ENCODE peak calls at places on chromosomes 13 and 19, in ten cellular contexts. Z, E, O, S, D, H, U, N, G and T are unnamed samples.

GRCh38 chr19:6241680-6242079 is 38.1 kb downstream of the MLLT1 start:
- DNase-seq in Z (no peak), E (no peak), O (no peak), S (no peak), D (no peak), H (peak; percentile 54), U (no peak), N (peak; percentile 65), G (peak; percentile 81), T (no peak)

GRCh38 chr13:101085551-101085950 is 330.8 kb downstream of the NALCN start:
- DNase-seq in Z (no peak), E (no peak), O (no peak), S (no peak), D (no peak), H (no peak), U (no peak), N (no peak), G (no peak), T (no peak)

GRCh38 chr19:41064974-41065569 is 23.2 kb upstream of the CYP2A13 start:
- DNase-seq in Z (peak; percentile 43), E (no peak), O (no peak), S (no peak), D (peak; percentile 4), H (no peak), U (no peak), N (no peak), G (no peak), T (peak; percentile 32)

GRCh38 chr13:109454167-109454917 is 332.0 kb downstream of the IRS2 start:
- DNase-seq in Z (peak; percentile 46), E (no peak), O (no peak), S (no peak), D (no peak), H (no peak), U (no peak), N (no peak), G (no peak), T (no peak)

GRCh38 chr19:33998739-33999345 is 173.5 kb upstream of the LSM14A start:
- DNase-seq in Z (no peak), E (no peak), O (no peak), S (no peak), D (peak; percentile 47), H (no peak), U (no peak), N (no peak), G (no peak), T (no peak)

GRCh38 chr13:40460116-40460515 is 206.3 kb downstream of the FOXO1 start:
- DNase-seq in Z (no peak), E (no peak), O (no peak), S (no peak), D (no peak), H (no peak), U (no peak), N (no peak), G (no peak), T (no peak)

GRCh38 chr19:36084231-36085009 is 26.5 kb upstream of the OVOL3 start:
- DNase-seq in Z (no peak), E (no peak), O (no peak), S (no peak), D (no peak), H (no peak), U (no peak), N (no peak), G (no peak), T (no peak)

GRCh38 chr13:82800391-82800790 is 1081.9 kb downstream of the SLITRK1 start:
- DNase-seq in Z (no peak), E (no peak), O (no peak), S (no peak), D (peak; percentile 14), H (no peak), U (no peak), N (no peak), G (no peak), T (no peak)

GRCh38 chr13:51246411-51247298 is 24.5 kb downstream of the FAM124A start:
- DNase-seq in Z (no peak), E (no peak), O (no peak), S (no peak), D (no peak), H (no peak), U (no peak), N (peak; percentile 47), G (no peak), T (no peak)

GRCh38 chr13:67353891-67354459 is 123.8 kb upstream of the PCDH9 start:
- DNase-seq in Z (peak; percentile 27), E (no peak), O (no peak), S (no peak), D (no peak), H (no peak), U (no peak), N (no peak), G (no peak), T (no peak)

GRCh38 chr19:53659292-53659691 is 27.5 kb downstream of the DPRX start:
- DNase-seq in Z (no peak), E (peak; percentile 88), O (no peak), S (no peak), D (peak; percentile 30), H (no peak), U (no peak), N (peak; percentile 31), G (no peak), T (peak; percentile 86)

GRCh38 chr13:20116213-20116612 is 44.6 kb downstream of the GJA3 start:
- DNase-seq in Z (no peak), E (no peak), O (no peak), S (no peak), D (no peak), H (no peak), U (no peak), N (no peak), G (no peak), T (no peak)

GRCh38 chr13:78323848-78324247 is 279.5 kb downstream of the POU4F1 start:
- DNase-seq in Z (no peak), E (no peak), O (no peak), S (no peak), D (peak; percentile 67), H (no peak), U (no peak), N (no peak), G (no peak), T (no peak)

GRCh38 chr19:10756791-10757190 is 38.9 kb downstream of the DNM2 start:
- DNase-seq in Z (no peak), E (no peak), O (no peak), S (no peak), D (no peak), H (no peak), U (no peak), N (no peak), G (no peak), T (no peak)

GRCh38 chr13:22107549-22107948 is 436.7 kb downstream of the FGF9 start:
- DNase-seq in Z (no peak), E (no peak), O (no peak), S (no peak), D (peak; percentile 78), H (no peak), U (no peak), N (no peak), G (no peak), T (peak; percentile 6)

GRCh38 chr19:5130371-5131030 is 161.6 kb downstream of the KDM4B start:
- DNase-seq in Z (no peak), E (no peak), O (no peak), S (no peak), D (no peak), H (no peak), U (no peak), N (no peak), G (no peak), T (no peak)
- H3K4me1 ChIP-seq in Z (peaks cover 18% of the 10 kb centered on the region), E (peaks cover 43% of the 10 kb centered on the region), O (peaks cover 2% of the 10 kb centered on the region), S (peaks cover 30% of the 10 kb centered on the region), D (peaks cover 7% of the 10 kb centered on the region), H (peaks cover 53% of the 10 kb centered on the region), U (peaks cover 34% of the 10 kb centered on the region), N (peaks cover 6% of the 10 kb centered on the region), G (peaks cover 45% of the 10 kb centered on the region), T (peaks cover 11% of the 10 kb centered on the region)

DNA sequence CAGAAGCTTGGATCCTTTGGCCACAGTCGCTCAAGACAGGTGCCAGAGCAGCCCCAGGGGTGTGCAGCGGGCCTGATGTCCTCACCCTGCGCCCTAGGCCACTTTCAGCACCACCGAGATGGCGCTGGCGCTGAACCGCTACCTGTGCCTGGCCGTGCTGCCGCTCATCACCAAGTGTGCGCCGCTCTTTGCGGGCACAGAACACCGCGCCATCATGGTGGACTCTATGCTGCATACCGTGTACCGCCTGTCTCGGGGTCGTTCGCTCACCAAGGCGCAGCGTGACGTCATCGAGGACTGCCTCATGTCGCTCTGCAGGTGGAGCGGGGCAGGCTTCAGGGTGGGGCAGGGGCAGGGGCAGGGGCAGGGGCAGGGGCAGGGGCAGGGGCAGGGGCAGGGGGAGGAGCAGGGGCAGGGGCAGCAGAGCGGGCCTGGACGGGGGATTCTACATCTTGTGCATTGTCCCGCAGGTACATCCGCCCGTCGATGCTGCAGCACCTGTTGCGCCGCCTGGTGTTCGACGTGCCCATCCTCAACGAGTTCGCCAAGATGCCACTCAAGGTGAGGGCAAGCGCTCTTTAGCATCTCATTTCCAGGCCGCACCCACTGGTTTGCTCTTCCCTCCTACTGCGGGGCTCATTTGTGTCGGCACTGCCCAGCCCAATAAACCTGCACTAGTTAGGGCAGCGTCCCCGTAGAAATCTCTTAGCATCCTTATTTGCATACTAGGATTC is 69.1 kb downstream of the RYR1 start:
- DNase-seq in Z (no peak), E (no peak), O (no peak), S (no peak), D (no peak), H (no peak), U (no peak), N (no peak), G (no peak), T (no peak)
- TF ChIP-seq CTCF in Z (no peak), E (no peak), O (no peak), S (no peak), D (no peak), H (no peak), U (no peak), N (no peak), G (no peak), T (peak; percentile 10)

GRCh38 chr19:12949363-12950284 is 4.0 kb downstream of the RAD23A start:
- DNase-seq in Z (no peak), E (no peak), O (no peak), S (no peak), D (no peak), H (no peak), U (no peak), N (no peak), G (no peak), T (no peak)
- H3K4me1 ChIP-seq in Z (peaks cover 22% of the 10 kb centered on the region), E (peaks cover 23% of the 10 kb centered on the region), O (no peaks in the 10 kb centered on the region), S (peaks cover 46% of the 10 kb centered on the region), D (peaks cover 23% of the 10 kb centered on the region), H (peaks cover 53% of the 10 kb centered on the region), U (peaks cover 49% of the 10 kb centered on the region), N (no peaks in the 10 kb centered on the region), G (peaks cover 7% of the 10 kb centered on the region), T (peaks cover 7% of the 10 kb centered on the region)

DNA sequence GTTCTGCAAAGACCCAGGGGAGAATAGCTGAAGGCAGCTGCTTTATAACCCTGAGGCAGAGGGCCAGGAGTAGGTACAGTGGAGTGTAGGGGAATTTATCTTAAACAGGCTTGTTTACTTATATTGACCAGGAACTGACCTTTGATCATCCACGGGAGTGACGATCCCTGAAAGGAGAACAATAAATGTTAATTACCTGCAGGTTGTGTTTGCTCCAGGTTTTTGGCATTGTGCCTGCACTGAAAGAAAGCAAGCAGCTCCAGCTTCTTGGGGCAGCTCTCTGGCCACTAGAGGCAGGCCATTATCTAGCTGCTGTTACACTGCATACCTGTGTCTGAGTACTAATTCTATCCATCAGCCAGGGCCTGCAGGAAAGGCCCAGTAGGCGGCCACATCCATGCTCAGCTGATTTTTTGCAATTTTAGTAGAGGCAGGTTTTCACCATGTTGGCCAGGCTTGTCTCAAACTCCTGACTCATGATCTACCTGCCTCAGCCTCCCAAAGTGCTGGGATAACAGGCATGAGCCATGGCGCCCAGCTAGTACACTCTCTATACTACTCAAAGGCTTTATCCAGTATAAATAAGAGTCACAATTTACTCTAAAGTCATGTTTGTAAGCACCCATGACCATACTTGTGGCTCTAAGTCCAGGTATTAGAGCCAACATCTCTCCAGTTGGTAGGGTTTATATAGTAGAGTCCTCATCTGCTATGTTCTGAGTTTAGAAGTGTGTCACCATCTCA is 8.5 kb upstream of the ZNF91 start:
- DNase-seq in Z (no peak), E (peak; percentile 84), O (no peak), S (no peak), D (no peak), H (no peak), U (no peak), N (no peak), G (no peak), T (peak; percentile 48)
- TF ChIP-seq CTCF in Z (no peak), E (peak; percentile 48), O (peak; percentile 9), S (no peak), D (no peak), H (peak; percentile 7), U (no peak), N (no peak), G (peak; percentile 23), T (no peak)